ENCODE peak calls at places on chromosomes 4 and X, in nine cellular contexts. O is Right ventricle myocardium superior; Y is GM23248; T is cardiac septum; E is DMS53; F is lung microvascular endothelial cell; U is WTC11; D is activated CD4-positive, alpha-beta T cell treated with anti-CD3 and anti-CD28 coated beads, Interleukin-2, amount 10 ng/mL, durations not matched to agents 7 days and 5 days; A is activated naive CD4-positive, alpha-beta T cell. N is an unnamed sample.

GRCh38 chrX:76253432-76253831 is 80.6 kb downstream of the PBDC1 start:
- DNase-seq in O (no peak), Y (peak; percentile 38), T (no peak), E (peak; percentile 58), F (peak; percentile 52), U (peak; percentile 28), D (peak; percentile 52), A (peak; percentile 2), N (peak; percentile 36)

GRCh38 chr4:44016582-44017421 is 431.8 kb downstream of the KCTD8 start:
- DNase-seq in O (no peak), Y (peak; percentile 5), T (no peak), E (peak; percentile 89), F (peak; percentile 13), U (no peak), D (no peak), A (no peak), N (no peak)

GRCh38 chrX:116173006-116173405 is 2.5 kb downstream of the AGTR2 start:
- DNase-seq in O (no peak), Y (no peak), T (no peak), E (no peak), F (no peak), U (no peak), D (no peak), A (no peak), N (no peak)

GRCh38 chrX:79325263-79325958 is 41.7 kb downstream of the ITM2A start:
- DNase-seq in O (no peak), Y (no peak), T (no peak), E (peak; percentile 71), F (no peak), U (peak; percentile 11), D (peak; percentile 60), A (peak; percentile 5), N (no peak)

GRCh38 chr4:118034061-118034785 is at the start of gene NDST3:
- DNase-seq in O (peak; percentile 45), Y (peak; percentile 37), T (no peak), E (peak; percentile 91), F (peak; percentile 34), U (peak; percentile 69), D (peak; percentile 10), A (no peak), N (peak; percentile 57)

GRCh38 chr4:75845992-75846391 is 56.3 kb downstream of the PPEF2 start:
- DNase-seq in O (no peak), Y (no peak), T (no peak), E (no peak), F (no peak), U (no peak), D (no peak), A (no peak), N (no peak)

GRCh38 chr4:77849278-77849965 is 13.2 kb upstream of the MRPL1 start:
- DNase-seq in O (no peak), Y (no peak), T (no peak), E (peak; percentile 80), F (peak; percentile 28), U (no peak), D (no peak), A (no peak), N (no peak)

GRCh38 chr4:1337376-1337831 is 9.6 kb upstream of the UVSSA start:
- DNase-seq in O (no peak), Y (peak; percentile 57), T (no peak), E (peak; percentile 61), F (peak; percentile 28), U (no peak), D (peak; percentile 30), A (no peak), N (no peak)

GRCh38 chr4:173135241-173135847 is 33.3 kb upstream of the GALNT7 start:
- DNase-seq in O (no peak), Y (peak; percentile 43), T (no peak), E (peak; percentile 9), F (peak; percentile 5), U (no peak), D (no peak), A (no peak), N (peak; percentile 45)

GRCh38 chr4:114717432-114717831 is 118.8 kb downstream of the UGT8 start:
- DNase-seq in O (no peak), Y (no peak), T (no peak), E (no peak), F (no peak), U (no peak), D (no peak), A (no peak), N (no peak)

GRCh38 chr4:98222306-98222705 is 38.9 kb upstream of the RAP1GDS1 start:
- DNase-seq in O (no peak), Y (no peak), T (no peak), E (no peak), F (no peak), U (no peak), D (no peak), A (no peak), N (no peak)

GRCh38 chr4:108135549-108136209 is 33.1 kb downstream of the LEF1 start:
- DNase-seq in O (no peak), Y (no peak), T (no peak), E (no peak), F (no peak), U (peak; percentile 69), D (no peak), A (no peak), N (no peak)

GRCh38 chr4:168882650-168883233 is 127.3 kb downstream of the CBR4 start:
- DNase-seq in O (no peak), Y (peak; percentile 68), T (no peak), E (no peak), F (no peak), U (no peak), D (no peak), A (no peak), N (peak; percentile 75)

GRCh38 chr4:62162606-62163005 is 962.5 kb downstream of the ADGRL3 start:
- DNase-seq in O (no peak), Y (no peak), T (no peak), E (no peak), F (no peak), U (peak; percentile 21), D (no peak), A (no peak), N (no peak)

GRCh38 chr4:122668241-122668640 is 47.4 kb upstream of the IL21 start:
- DNase-seq in O (no peak), Y (peak; percentile 89), T (no peak), E (no peak), F (no peak), U (no peak), D (no peak), A (no peak), N (no peak)

GRCh38 chrX:24282381-24283121 is 31.3 kb downstream of the SUPT20HL2 start:
- DNase-seq in O (no peak), Y (peak; percentile 63), T (no peak), E (no peak), F (no peak), U (no peak), D (no peak), A (no peak), N (no peak)

GRCh38 chr4:26522478-26522877 is 32.2 kb upstream of the CCKAR start:
- DNase-seq in O (no peak), Y (peak; percentile 66), T (no peak), E (no peak), F (no peak), U (no peak), D (no peak), A (no peak), N (peak; percentile 34)

GRCh38 chr4:174763454-174764104 is 65.5 kb downstream of the GLRA3 start:
- DNase-seq in O (no peak), Y (peak; percentile 10), T (no peak), E (peak; percentile 22), F (no peak), U (no peak), D (no peak), A (no peak), N (peak; percentile 66)

GRCh38 chr4:3107271-3108185 is 33.0 kb downstream of the HTT start:
- DNase-seq in O (no peak), Y (peak; percentile 49), T (no peak), E (no peak), F (peak; percentile 49), U (no peak), D (no peak), A (no peak), N (peak; percentile 58)

GRCh38 chr4:147334478-147334877 is 146.4 kb upstream of the EDNRA start:
- DNase-seq in O (no peak), Y (peak; percentile 20), T (no peak), E (no peak), F (peak; percentile 85), U (no peak), D (no peak), A (no peak), N (no peak)

GRCh38 chr4:106676173-106676921 is 307.8 kb upstream of the GIMD1 start:
- DNase-seq in O (no peak), Y (peak; percentile 75), T (no peak), E (no peak), F (no peak), U (no peak), D (no peak), A (no peak), N (no peak)

GRCh38 chr4:107845721-107846120 is 21.0 kb downstream of the SGMS2 start:
- DNase-seq in O (no peak), Y (no peak), T (no peak), E (no peak), F (no peak), U (no peak), D (no peak), A (no peak), N (no peak)

GRCh38 chrX:39309721-39310152 is 508.5 kb downstream of the MID1IP1 start:
- DNase-seq in O (peak; percentile 36), Y (no peak), T (no peak), E (peak; percentile 58), F (peak; percentile 87), U (no peak), D (peak; percentile 61), A (peak; percentile 2), N (no peak)